ENCODE peak calls at places on chromosomes 5 and 9, in seven cellular contexts. P is OCI-LY7, X is HCT116, Y is hepatocyte, V is PC-3, E is GM23248, J is SK-N-SH. D is an unnamed sample.

GRCh38 chr5:50990296-50990924 is 324.0 kb downstream of the PARP8 start:
- DNase-seq in P (no peak), X (no peak), Y (no peak), V (no peak), E (no peak), J (no peak), D (no peak)

GRCh38 chr5:610011-610743 is 2.0 kb upstream of the CEP72 start:
- DNase-seq in P (no peak), X (no peak), Y (no peak), V (no peak), E (no peak), J (no peak), D (no peak)

GRCh38 chr9:93637886-93638285 is 61.5 kb downstream of the PHF2 start:
- DNase-seq in P (no peak), X (no peak), Y (no peak), V (no peak), E (no peak), J (no peak), D (no peak)

GRCh38 chr5:79694652-79695051 is 5.0 kb downstream of the CMYA5 start:
- DNase-seq in P (no peak), X (no peak), Y (peak), V (no peak), E (no peak), J (no peak), D (no peak)

GRCh38 chr5:66436721-66437120 is 159.5 kb upstream of the MAST4 start:
- DNase-seq in P (peak), X (peak), Y (peak), V (peak), E (peak), J (no peak), D (no peak)

GRCh38 chr5:18197734-18198133 is 563.5 kb downstream of the TAF11L14 start:
- DNase-seq in P (no peak), X (no peak), Y (no peak), V (no peak), E (no peak), J (no peak), D (no peak)

GRCh38 chr5:80615266-80615914 is 39.1 kb upstream of the MSH3 start:
- DNase-seq in P (no peak), X (no peak), Y (no peak), V (no peak), E (no peak), J (no peak), D (peak)

GRCh38 chr5:135266975-135267374 is 132.1 kb downstream of the MACROH2A1 start:
- DNase-seq in P (no peak), X (no peak), Y (no peak), V (no peak), E (peak), J (no peak), D (no peak)

GRCh38 chr9:97220894-97221477 is 86.5 kb upstream of the CCDC180 start:
- DNase-seq in P (no peak), X (no peak), Y (peak), V (no peak), E (no peak), J (peak), D (peak)

GRCh38 chr9:71681104-71681707 is 87.1 kb downstream of the CEMIP2 start:
- DNase-seq in P (no peak), X (no peak), Y (no peak), V (no peak), E (peak), J (no peak), D (no peak)

GRCh38 chr9:71647094-71647591 is 121.2 kb downstream of the CEMIP2 start:
- DNase-seq in P (no peak), X (peak), Y (peak), V (peak), E (peak), J (no peak), D (no peak)

GRCh38 chr5:141369994-141370848 is at the start of gene PCDHGB3:
- DNase-seq in P (peak), X (no peak), Y (no peak), V (no peak), E (peak), J (no peak), D (no peak)

GRCh38 chr9:110133608-110134214 is 74.2 kb downstream of the C9orf152 start:
- DNase-seq in P (no peak), X (peak), Y (no peak), V (peak), E (peak), J (no peak), D (no peak)

GRCh38 chr5:144487761-144488160 is 317.1 kb downstream of the KCTD16 start:
- DNase-seq in P (no peak), X (no peak), Y (no peak), V (no peak), E (peak), J (no peak), D (peak)

GRCh38 chr9:23771746-23772145 is 54.3 kb downstream of the ELAVL2 start:
- DNase-seq in P (no peak), X (no peak), Y (no peak), V (peak), E (no peak), J (no peak), D (no peak)

GRCh38 chr9:96031366-96031824 is 155.9 kb downstream of the ERCC6L2 start:
- DNase-seq in P (no peak), X (no peak), Y (peak), V (peak), E (no peak), J (peak), D (no peak)

GRCh38 chr5:99019812-99020697 is 91.2 kb upstream of the CHD1 start:
- DNase-seq in P (no peak), X (peak), Y (peak), V (peak), E (peak), J (no peak), D (no peak)

GRCh38 chr9:8733096-8733954 is 933.7 kb upstream of the DMAC1 start:
- DNase-seq in P (no peak), X (no peak), Y (peak), V (no peak), E (no peak), J (no peak), D (peak)

GRCh38 chr5:113044776-113045175 is 68.2 kb downstream of the DCP2 start:
- DNase-seq in P (no peak), X (no peak), Y (no peak), V (no peak), E (no peak), J (no peak), D (no peak)

GRCh38 chr9:89426389-89426961 is 71.4 kb downstream of the SEMA4D start:
- DNase-seq in P (peak), X (no peak), Y (no peak), V (no peak), E (no peak), J (no peak), D (no peak)

GRCh38 chr5:96885518-96886338 is 9.4 kb downstream of the ERAP2 start:
- DNase-seq in P (peak), X (no peak), Y (no peak), V (no peak), E (no peak), J (no peak), D (no peak)

GRCh38 chr5:143674469-143674786 is 137.5 kb upstream of the HMHB1 start:
- DNase-seq in P (no peak), X (no peak), Y (no peak), V (peak), E (no peak), J (no peak), D (no peak)

GRCh38 chr5:107553063-107553676 is 117.6 kb downstream of the EFNA5 start:
- DNase-seq in P (no peak), X (no peak), Y (no peak), V (peak), E (peak), J (no peak), D (no peak)

GRCh38 chr5:143401253-143401845 is 2.1 kb downstream of the NR3C1 start:
- DNase-seq in P (no peak), X (no peak), Y (no peak), V (no peak), E (peak), J (no peak), D (peak)

GRCh38 chr9:98539954-98540353 is 168.8 kb downstream of the GABBR2 start:
- DNase-seq in P (no peak), X (no peak), Y (no peak), V (no peak), E (peak), J (no peak), D (no peak)

GRCh38 chr9:93346240-93347112 is 105.0 kb upstream of the FAM120A start:
- DNase-seq in P (no peak), X (no peak), Y (peak), V (no peak), E (peak), J (peak), D (peak)

GRCh38 chr5:152372875-152373274 is 32.2 kb downstream of the NMUR2 start:
- DNase-seq in P (no peak), X (no peak), Y (no peak), V (peak), E (no peak), J (no peak), D (no peak)

GRCh38 chr9:126503333-126504085 is 110.2 kb upstream of the LMX1B start:
- DNase-seq in P (no peak), X (no peak), Y (no peak), V (no peak), E (peak), J (no peak), D (no peak)

GRCh38 chr5:76393035-76393680 is 9.9 kb upstream of the IQGAP2 start:
- DNase-seq in P (no peak), X (no peak), Y (no peak), V (no peak), E (no peak), J (no peak), D (no peak)

GRCh38 chr5:39331993-39332392 is 32.3 kb downstream of the C9 start:
- DNase-seq in P (no peak), X (no peak), Y (no peak), V (no peak), E (peak), J (no peak), D (no peak)

GRCh38 chr9:81619353-81620008 is 69.9 kb downstream of the TLE1 start:
- DNase-seq in P (no peak), X (no peak), Y (no peak), V (no peak), E (peak), J (no peak), D (no peak)

GRCh38 chr5:56729488-56729887 is 85.9 kb upstream of the MAP3K1 start:
- DNase-seq in P (peak), X (no peak), Y (no peak), V (no peak), E (no peak), J (no peak), D (no peak)

GRCh38 chr5:31993182-31993961 is 180.7 kb downstream of the GOLPH3 start:
- DNase-seq in P (peak), X (no peak), Y (no peak), V (no peak), E (peak), J (no peak), D (no peak)

DNA sequence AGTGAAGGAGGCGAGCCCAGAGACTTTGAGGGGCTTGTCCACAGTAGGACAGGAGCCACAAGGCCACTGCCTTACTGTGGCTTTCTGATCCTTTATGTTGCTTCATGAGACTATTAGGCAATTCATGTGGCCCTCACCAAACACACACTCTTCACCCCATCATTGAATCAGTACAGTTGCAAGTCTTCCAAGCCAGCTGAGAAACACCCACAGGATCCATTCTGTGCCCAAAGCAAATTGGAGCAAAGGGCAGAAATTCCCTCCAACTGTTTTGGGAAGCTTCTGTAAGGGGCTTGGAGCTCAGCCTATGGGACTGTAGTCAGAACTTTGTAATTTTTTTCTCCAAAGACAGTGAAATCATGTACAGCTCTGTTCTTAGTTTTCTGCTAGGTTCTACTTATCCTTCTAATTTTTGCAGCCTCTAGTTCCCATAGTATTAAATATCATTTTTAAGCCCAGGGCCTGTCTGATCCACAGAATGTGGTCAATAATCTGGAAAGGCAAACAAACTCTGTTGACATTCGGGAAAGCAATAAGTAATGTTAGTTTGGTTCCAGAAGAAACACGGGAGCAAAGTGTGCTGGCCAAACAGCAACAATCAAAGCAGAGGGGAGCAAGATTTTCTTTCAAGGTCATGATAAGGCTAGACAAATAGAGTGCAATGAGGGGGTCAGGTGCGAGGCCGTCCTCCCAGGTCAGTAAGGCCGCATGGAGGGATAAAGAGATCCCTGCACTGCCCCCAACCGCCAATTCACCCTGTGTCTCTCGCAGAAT is 47.0 kb downstream of the UBE2QL1 start:
- DNase-seq in P (no peak), X (no peak), Y (no peak), V (peak), E (no peak), J (no peak), D (no peak)
- TF ChIP-seq EZH2phosphoT487 in P (no peak), X (no peak), Y (no peak), V (no peak), E (no peak), J (no peak), D (no peak)

DNA sequence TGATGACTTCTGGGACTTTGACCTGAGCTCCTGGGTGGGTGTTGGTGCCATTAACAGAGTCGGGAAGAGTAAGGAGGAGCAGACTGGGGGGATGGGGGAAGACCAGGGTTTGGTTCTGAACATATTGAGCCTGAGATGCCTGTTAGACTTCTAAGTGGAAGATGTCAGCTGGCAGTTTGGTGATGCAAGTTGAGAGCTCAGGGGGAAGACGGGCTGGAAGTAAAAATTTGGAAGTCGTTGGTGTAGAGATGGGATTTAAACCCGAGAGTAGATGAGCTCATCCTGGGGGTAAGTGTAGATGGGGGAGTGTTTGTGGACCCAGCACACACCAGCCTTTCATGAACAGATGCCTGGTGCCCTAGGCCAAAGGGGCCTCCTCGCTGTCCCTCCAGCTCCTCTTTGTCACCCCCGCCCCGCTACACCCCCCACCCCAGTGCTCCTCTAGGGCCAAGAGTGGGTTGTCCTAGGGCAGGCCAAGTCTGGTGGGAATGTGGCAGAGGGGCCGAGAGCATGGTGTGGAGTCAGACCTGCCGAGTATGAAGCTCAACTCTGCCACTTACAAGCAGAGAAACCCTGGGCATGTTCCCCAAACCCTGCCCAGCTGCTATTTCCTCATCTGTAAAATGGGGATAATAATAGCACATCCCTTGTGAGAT is 4.0 kb downstream of the DNM1 start:
- DNase-seq in P (no peak), X (no peak), Y (no peak), V (no peak), E (no peak), J (no peak), D (no peak)
- TF ChIP-seq EZH2phosphoT487 in P (no peak), X (no peak), Y (no peak), V (no peak), E (no peak), J (no peak), D (no peak)

DNA sequence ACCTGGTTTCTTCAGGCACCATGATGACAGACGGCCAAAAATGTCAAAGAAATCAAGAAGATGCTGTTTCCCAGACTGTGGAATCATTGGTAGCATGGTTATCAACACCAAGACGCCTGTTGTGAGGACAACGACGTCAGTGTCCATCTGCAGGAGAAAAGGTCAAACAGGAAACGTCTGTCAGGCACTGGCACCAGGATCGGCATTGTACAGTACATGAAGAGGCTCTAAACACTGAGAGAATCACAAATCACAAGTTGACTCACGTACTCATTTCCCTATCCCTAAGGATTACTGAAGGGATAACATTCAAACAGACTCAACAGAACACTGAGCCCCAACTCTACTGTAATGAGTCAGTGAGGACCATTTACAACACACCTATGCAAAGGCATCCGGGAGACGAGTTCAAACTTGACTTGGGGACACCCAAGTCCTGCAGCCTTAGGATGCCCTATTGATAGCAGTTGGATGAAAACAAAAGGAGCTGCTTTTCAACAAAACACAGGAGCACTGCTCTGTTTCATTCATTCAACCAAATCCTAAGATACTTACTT is 21.0 kb downstream of the TSC1 start:
- DNase-seq in P (no peak), X (no peak), Y (no peak), V (no peak), E (no peak), J (no peak), D (no peak)
- TF ChIP-seq EZH2phosphoT487 in P (no peak), X (no peak), Y (no peak), V (no peak), E (no peak), J (no peak), D (no peak)

DNA sequence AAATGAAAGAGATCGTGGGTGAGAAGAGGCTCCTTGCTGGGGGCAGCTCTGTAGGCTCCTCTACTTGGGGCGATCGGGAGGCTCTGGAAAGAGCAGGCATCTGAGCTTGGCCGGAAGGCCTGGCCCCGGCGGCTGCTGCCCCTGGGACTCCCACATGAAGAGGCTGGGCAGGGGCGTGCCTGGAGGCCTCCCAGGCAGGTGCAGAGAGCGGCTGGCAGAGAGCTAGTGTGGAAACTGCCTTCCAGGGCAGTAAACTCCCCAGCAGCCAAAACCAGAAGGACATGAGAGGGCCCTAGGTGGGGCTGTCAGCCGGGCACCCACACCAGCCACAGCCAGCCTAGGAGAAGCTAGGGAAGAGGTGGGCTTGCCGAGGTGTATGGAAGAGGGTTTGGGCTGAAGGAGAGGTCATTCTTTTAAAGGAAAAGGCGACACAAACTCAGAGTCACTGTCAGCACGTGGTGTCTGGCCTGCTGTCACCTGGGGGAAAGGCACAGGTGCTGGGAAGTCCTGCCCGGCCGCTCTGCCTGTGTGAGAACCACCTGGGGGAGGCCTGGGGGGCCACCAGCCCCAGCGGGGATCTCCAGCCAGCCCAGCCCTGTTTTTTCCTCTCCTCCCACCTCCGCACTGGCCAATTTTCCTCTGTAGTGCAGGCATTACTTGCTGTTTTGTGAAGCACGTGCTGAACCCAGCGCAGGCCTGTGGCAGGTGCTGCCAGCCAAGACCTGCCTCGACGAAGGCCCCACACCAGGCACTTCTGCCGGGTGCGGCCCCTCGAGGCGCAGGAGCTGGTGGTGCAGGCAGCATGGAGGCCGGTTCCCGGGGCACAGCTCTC is 44.8 kb upstream of the EGFL7 start:
- DNase-seq in P (peak), X (no peak), Y (no peak), V (no peak), E (no peak), J (no peak), D (no peak)
- TF ChIP-seq EZH2phosphoT487 in P (no peak), X (no peak), Y (no peak), V (no peak), E (no peak), J (no peak), D (no peak)

D was measured in neural progenitor cell.